ENCODE peak calls at places on chromosomes 13 and 19, in nine cellular contexts. One of them, this sample, is unnamed.

GRCh38 chr13:113243847-113244246 is 34.4 kb downstream of the CUL4A start:
- DNase-seq in K562: no peak
- DNase-seq in upper lobe of right lung: no peak
- DNase-seq in fibroblast of lung: no peak
- DNase-seq in H9: no peak
- DNase-seq in GM12878: no peak
- DNase-seq in CD8-positive, alpha-beta T cell: no peak
- DNase-seq in heart left ventricle: no peak
- DNase-seq in pancreas: no peak
- DNase-seq in this sample: no peak

GRCh38 chr19:52170863-52171320 is 529 bp downstream of the ZNF836 start:
- DNase-seq in GM12878: no peak
- DNase-seq in upper lobe of right lung: peak
- DNase-seq in H9: peak
- DNase-seq in CD8-positive, alpha-beta T cell: peak
- DNase-seq in fibroblast of lung: no peak
- DNase-seq in K562: no peak
- DNase-seq in heart left ventricle: peak
- DNase-seq in pancreas: peak
- DNase-seq in this sample: peak

GRCh38 chr13:98318263-98318878 is 141.3 kb upstream of the RNF113B start:
- DNase-seq in upper lobe of right lung: no peak
- DNase-seq in CD8-positive, alpha-beta T cell: no peak
- DNase-seq in pancreas: no peak
- DNase-seq in GM12878: no peak
- DNase-seq in fibroblast of lung: no peak
- DNase-seq in H9: no peak
- DNase-seq in heart left ventricle: no peak
- DNase-seq in K562: no peak
- DNase-seq in this sample: no peak

GRCh38 chr13:34357435-34358232 is 539.7 kb downstream of the RFC3 start:
- DNase-seq in K562: no peak
- DNase-seq in heart left ventricle: no peak
- DNase-seq in fibroblast of lung: peak
- DNase-seq in GM12878: no peak
- DNase-seq in pancreas: no peak
- DNase-seq in upper lobe of right lung: no peak
- DNase-seq in H9: peak
- DNase-seq in CD8-positive, alpha-beta T cell: no peak
- DNase-seq in this sample: peak

GRCh38 chr13:94415484-94415883 is 64.0 kb downstream of the DCT start:
- DNase-seq in fibroblast of lung: no peak
- DNase-seq in CD8-positive, alpha-beta T cell: no peak
- DNase-seq in H9: no peak
- DNase-seq in upper lobe of right lung: no peak
- DNase-seq in GM12878: no peak
- DNase-seq in pancreas: no peak
- DNase-seq in heart left ventricle: no peak
- DNase-seq in K562: no peak
- DNase-seq in this sample: peak

GRCh38 chr13:31591834-31592233 is 147.5 kb upstream of the RXFP2 start:
- DNase-seq in CD8-positive, alpha-beta T cell: no peak
- DNase-seq in H9: no peak
- DNase-seq in upper lobe of right lung: no peak
- DNase-seq in pancreas: no peak
- DNase-seq in K562: no peak
- DNase-seq in GM12878: no peak
- DNase-seq in fibroblast of lung: no peak
- DNase-seq in heart left ventricle: no peak
- DNase-seq in this sample: no peak

GRCh38 chr13:95411641-95412040 is 110.4 kb upstream of the ABCC4 start:
- DNase-seq in heart left ventricle: no peak
- DNase-seq in upper lobe of right lung: no peak
- DNase-seq in pancreas: no peak
- DNase-seq in H9: no peak
- DNase-seq in fibroblast of lung: peak
- DNase-seq in K562: no peak
- DNase-seq in GM12878: no peak
- DNase-seq in CD8-positive, alpha-beta T cell: no peak
- DNase-seq in this sample: no peak

GRCh38 chr19:58059003-58059671 is at the start of gene ZNF135:
- DNase-seq in CD8-positive, alpha-beta T cell: peak
- DNase-seq in heart left ventricle: peak
- DNase-seq in pancreas: peak
- DNase-seq in GM12878: no peak
- DNase-seq in K562: no peak
- DNase-seq in upper lobe of right lung: peak
- DNase-seq in fibroblast of lung: peak
- DNase-seq in H9: peak
- DNase-seq in this sample: peak

GRCh38 chr19:9721861-9722260 is 46.7 kb downstream of the ZNF846 start:
- DNase-seq in K562: no peak
- DNase-seq in fibroblast of lung: no peak
- DNase-seq in heart left ventricle: no peak
- DNase-seq in GM12878: peak
- DNase-seq in pancreas: no peak
- DNase-seq in CD8-positive, alpha-beta T cell: no peak
- DNase-seq in H9: peak
- DNase-seq in upper lobe of right lung: no peak
- DNase-seq in this sample: peak

GRCh38 chr19:40252395-40252794 is 25.9 kb upstream of the CCNP start:
- DNase-seq in heart left ventricle: no peak
- DNase-seq in GM12878: no peak
- DNase-seq in fibroblast of lung: no peak
- DNase-seq in upper lobe of right lung: no peak
- DNase-seq in H9: peak
- DNase-seq in CD8-positive, alpha-beta T cell: no peak
- DNase-seq in pancreas: no peak
- DNase-seq in K562: no peak
- DNase-seq in this sample: no peak

GRCh38 chr13:113548778-113549621 is 35.6 kb upstream of the TFDP1 start:
- DNase-seq in upper lobe of right lung: peak
- DNase-seq in CD8-positive, alpha-beta T cell: no peak
- DNase-seq in K562: peak
- DNase-seq in heart left ventricle: no peak
- DNase-seq in fibroblast of lung: no peak
- DNase-seq in pancreas: no peak
- DNase-seq in GM12878: no peak
- DNase-seq in H9: no peak
- DNase-seq in this sample: peak

GRCh38 chr13:47250141-47250540 is 353.3 kb upstream of the HTR2A start:
- DNase-seq in pancreas: no peak
- DNase-seq in K562: no peak
- DNase-seq in heart left ventricle: no peak
- DNase-seq in CD8-positive, alpha-beta T cell: no peak
- DNase-seq in upper lobe of right lung: no peak
- DNase-seq in H9: no peak
- DNase-seq in GM12878: no peak
- DNase-seq in fibroblast of lung: peak
- DNase-seq in this sample: no peak

GRCh38 chr19:54209058-54209747 is 8.5 kb downstream of the RPS9 start:
- DNase-seq in CD8-positive, alpha-beta T cell: no peak
- DNase-seq in heart left ventricle: no peak
- DNase-seq in fibroblast of lung: peak
- DNase-seq in upper lobe of right lung: peak
- DNase-seq in GM12878: no peak
- DNase-seq in H9: peak
- DNase-seq in K562: peak
- DNase-seq in pancreas: peak
- DNase-seq in this sample: no peak

GRCh38 chr19:40284251-40284500 is 969 bp downstream of the AKT2 start:
- DNase-seq in fibroblast of lung: no peak
- DNase-seq in CD8-positive, alpha-beta T cell: no peak
- DNase-seq in upper lobe of right lung: no peak
- DNase-seq in heart left ventricle: no peak
- DNase-seq in K562: no peak
- DNase-seq in H9: no peak
- DNase-seq in pancreas: no peak
- DNase-seq in GM12878: no peak
- DNase-seq in this sample: no peak

GRCh38 chr19:29680447-29680846 is 15.2 kb downstream of the PLEKHF1 start:
- DNase-seq in K562: no peak
- DNase-seq in H9: no peak
- DNase-seq in upper lobe of right lung: peak
- DNase-seq in pancreas: no peak
- DNase-seq in CD8-positive, alpha-beta T cell: peak
- DNase-seq in heart left ventricle: no peak
- DNase-seq in GM12878: no peak
- DNase-seq in fibroblast of lung: no peak
- DNase-seq in this sample: no peak

GRCh38 chr13:33953203-33953602 is 135.3 kb downstream of the RFC3 start:
- DNase-seq in K562: no peak
- DNase-seq in upper lobe of right lung: no peak
- DNase-seq in pancreas: no peak
- DNase-seq in fibroblast of lung: peak
- DNase-seq in CD8-positive, alpha-beta T cell: no peak
- DNase-seq in heart left ventricle: no peak
- DNase-seq in H9: no peak
- DNase-seq in GM12878: no peak
- DNase-seq in this sample: no peak

DNA sequence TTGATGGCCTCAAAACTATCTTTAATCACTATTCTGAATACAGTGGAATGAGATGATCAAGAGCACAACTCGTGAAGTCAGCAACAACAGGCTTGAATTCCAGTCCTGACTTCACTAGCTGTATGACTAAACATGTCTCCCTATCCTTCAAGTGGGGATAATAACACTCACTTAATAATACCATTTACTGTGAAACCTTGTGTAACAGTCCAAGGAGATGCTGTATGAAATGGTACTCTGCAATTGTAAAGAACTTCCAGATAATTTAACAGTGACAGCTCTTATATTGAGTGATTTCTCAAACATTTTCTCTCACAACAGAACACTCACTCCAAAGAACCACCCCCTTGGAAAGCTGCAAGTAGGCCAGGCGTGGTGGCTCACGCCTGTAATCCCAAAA is 823.1 kb downstream of the DIAPH3 start:
- DNase-seq in upper lobe of right lung: no peak
- DNase-seq in heart left ventricle: no peak
- DNase-seq in pancreas: no peak
- DNase-seq in CD8-positive, alpha-beta T cell: no peak
- DNase-seq in GM12878: no peak
- DNase-seq in H9: no peak
- DNase-seq in fibroblast of lung: no peak
- DNase-seq in K562: no peak
- DNase-seq in this sample: no peak
- H3K27ac ChIP-seq in upper lobe of right lung: no peak
- H3K27ac ChIP-seq in heart left ventricle: peak
- H3K27ac ChIP-seq in pancreas: no peak
- H3K27ac ChIP-seq in CD8-positive, alpha-beta T cell: no peak
- H3K27ac ChIP-seq in GM12878: no peak
- H3K27ac ChIP-seq in H9: no peak
- H3K27ac ChIP-seq in fibroblast of lung: no peak
- H3K27ac ChIP-seq in K562: no peak
- H3K27ac ChIP-seq in this sample: no peak

DNA sequence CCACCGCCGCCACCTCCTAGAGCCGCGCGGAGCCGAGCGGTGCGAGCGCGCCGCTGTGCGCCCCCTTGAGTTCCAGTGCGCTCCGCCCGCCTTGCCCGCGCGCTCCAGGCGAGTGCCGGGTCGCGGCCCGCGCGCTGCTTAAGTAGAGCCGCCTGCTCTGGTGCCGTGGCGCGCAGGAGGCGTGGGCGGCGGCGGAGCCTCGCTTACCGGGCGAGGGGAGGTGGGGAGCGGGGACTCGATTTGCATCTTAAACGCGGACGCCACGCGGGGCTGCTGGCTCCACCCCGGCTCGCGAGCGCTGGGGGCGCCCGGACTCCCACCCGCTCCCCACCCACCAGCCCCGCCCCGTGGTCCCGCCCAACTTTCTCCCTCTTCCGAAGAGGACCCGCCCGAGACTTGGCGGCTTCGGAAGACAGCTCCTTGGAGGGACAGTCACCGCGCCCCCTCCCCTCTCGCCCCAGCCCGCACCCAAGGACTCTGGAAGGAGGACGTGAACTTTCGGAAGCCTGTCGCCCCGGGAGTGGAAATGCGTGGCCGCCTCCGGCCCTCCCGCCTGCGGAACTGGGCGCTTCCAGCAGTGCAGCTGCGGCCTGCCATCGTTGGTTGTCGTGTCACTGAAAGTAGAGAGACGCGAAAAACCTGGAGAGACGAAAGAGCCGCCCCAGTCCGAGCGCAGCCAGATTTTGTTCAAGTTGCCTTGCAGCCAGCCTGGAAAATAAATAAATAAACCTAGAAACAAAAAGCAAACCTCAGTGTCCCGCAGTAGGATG is at the start of gene KCTD12:
- DNase-seq in GM12878: no peak
- DNase-seq in heart left ventricle: peak
- DNase-seq in H9: peak
- DNase-seq in K562: peak
- DNase-seq in pancreas: peak
- DNase-seq in fibroblast of lung: peak
- DNase-seq in upper lobe of right lung: peak
- DNase-seq in CD8-positive, alpha-beta T cell: peak
- DNase-seq in this sample: peak
- TF ChIP-seq CTCF in GM12878: peak
- TF ChIP-seq CTCF in heart left ventricle: peak
- TF ChIP-seq CTCF in H9: peak
- TF ChIP-seq CTCF in K562: no peak
- TF ChIP-seq CTCF in pancreas: no peak
- TF ChIP-seq CTCF in fibroblast of lung: no peak
- TF ChIP-seq CTCF in upper lobe of right lung: peak
- TF ChIP-seq CTCF in CD8-positive, alpha-beta T cell: no peak
- TF ChIP-seq CTCF in this sample: no peak

DNA sequence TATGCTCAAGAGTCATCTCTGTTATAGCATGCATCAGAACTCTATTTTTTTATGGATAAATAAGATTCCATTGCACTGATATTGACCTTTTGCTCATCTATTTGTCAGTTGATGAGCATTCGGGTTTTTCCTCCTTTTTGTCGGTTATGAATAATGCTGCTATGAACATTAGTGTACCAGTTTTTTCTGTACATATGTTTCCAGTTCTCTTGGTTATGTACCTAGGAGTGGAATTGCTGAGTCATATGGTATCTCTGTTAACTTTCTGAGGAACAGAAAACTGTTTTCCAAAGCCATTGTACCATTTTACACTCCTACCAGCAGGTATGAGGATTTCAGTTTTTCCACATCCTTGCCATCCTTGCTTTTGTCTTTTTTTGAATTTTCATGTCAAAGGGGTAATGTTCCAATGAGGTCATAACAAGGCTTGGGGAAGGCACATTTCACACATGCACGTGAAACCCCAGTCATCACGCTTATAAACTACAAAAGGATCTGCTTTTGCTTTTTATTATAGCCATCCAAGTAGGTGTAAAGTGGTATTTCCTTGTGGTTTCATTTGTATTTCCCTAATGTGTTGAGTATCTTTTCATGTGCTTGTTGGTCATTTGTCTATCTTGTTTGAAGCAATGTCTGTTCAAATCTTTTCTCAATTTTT is 14.6 kb downstream of the KBTBD7 start:
- DNase-seq in H9: no peak
- DNase-seq in K562: peak
- DNase-seq in pancreas: no peak
- DNase-seq in GM12878: no peak
- DNase-seq in heart left ventricle: no peak
- DNase-seq in CD8-positive, alpha-beta T cell: no peak
- DNase-seq in upper lobe of right lung: no peak
- DNase-seq in fibroblast of lung: peak
- DNase-seq in this sample: no peak
- H3K27ac ChIP-seq in H9: no peak
- H3K27ac ChIP-seq in K562: peak
- H3K27ac ChIP-seq in pancreas: no peak
- H3K27ac ChIP-seq in GM12878: no peak
- H3K27ac ChIP-seq in heart left ventricle: no peak
- H3K27ac ChIP-seq in CD8-positive, alpha-beta T cell: no peak
- H3K27ac ChIP-seq in upper lobe of right lung: no peak
- H3K27ac ChIP-seq in fibroblast of lung: no peak
- H3K27ac ChIP-seq in this sample: no peak

GRCh38 chr19:16141043-16141442 is 2.4 kb upstream of the HSH2D start:
- DNase-seq in pancreas: no peak
- DNase-seq in CD8-positive, alpha-beta T cell: no peak
- DNase-seq in fibroblast of lung: no peak
- DNase-seq in K562: peak
- DNase-seq in upper lobe of right lung: no peak
- DNase-seq in GM12878: peak
- DNase-seq in heart left ventricle: no peak
- DNase-seq in H9: no peak
- DNase-seq in this sample: no peak
- TF ChIP-seq CTCF in pancreas: no peak
- TF ChIP-seq CTCF in CD8-positive, alpha-beta T cell: no peak
- TF ChIP-seq CTCF in fibroblast of lung: no peak
- TF ChIP-seq CTCF in K562: peak
- TF ChIP-seq CTCF in upper lobe of right lung: no peak
- TF ChIP-seq CTCF in GM12878: peak
- TF ChIP-seq CTCF in heart left ventricle: no peak
- TF ChIP-seq CTCF in H9: no peak
- TF ChIP-seq CTCF in this sample: no peak